ENCODE peak calls at places on chromosome 2, in eight cellular contexts. U is kidney; N is PC-9; P is upper lobe of right lung; V is IMR-90; F is aorta; B is HepG2; G is CD8-positive, alpha-beta T cell. M is an unnamed sample.

GRCh38 chr2:157250836-157251235 is 6.7 kb upstream of the GALNT5 start:
- DNase-seq in U (no peak), N (no peak), P (no peak), V (no peak), F (no peak), B (no peak), G (no peak), M (no peak)

GRCh38 chr2:233343171-233343705 is 11.1 kb upstream of the DGKD start:
- DNase-seq in U (no peak), N (no peak), P (peak), V (no peak), F (no peak), B (no peak), G (no peak), M (no peak)

GRCh38 chr2:44155577-44156446 is 12.9 kb upstream of the PPM1B start:
- DNase-seq in U (no peak), N (no peak), P (no peak), V (peak), F (no peak), B (no peak), G (no peak), M (no peak)

GRCh38 chr2:37156071-37156856 is 516 bp downstream of the EIF2AK2 start:
- DNase-seq in U (no peak), N (peak), P (no peak), V (peak), F (peak), B (peak), G (no peak), M (peak)

GRCh38 chr2:12619975-12620374 is 96.8 kb upstream of the TRIB2 start:
- DNase-seq in U (no peak), N (peak), P (no peak), V (peak), F (peak), B (no peak), G (no peak), M (no peak)

GRCh38 chr2:73963385-73964120 is 21.2 kb upstream of the TET3 start:
- DNase-seq in U (no peak), N (no peak), P (no peak), V (no peak), F (no peak), B (no peak), G (no peak), M (no peak)

GRCh38 chr2:240648155-240648649 is 22.9 kb downstream of the GPR35 start:
- DNase-seq in U (no peak), N (no peak), P (no peak), V (no peak), F (no peak), B (no peak), G (no peak), M (peak)

GRCh38 chr2:144943986-144944385 is 424.1 kb upstream of the ZEB2 start:
- DNase-seq in U (no peak), N (no peak), P (no peak), V (peak), F (no peak), B (no peak), G (no peak), M (no peak)

GRCh38 chr2:25572638-25573037 is 100.7 kb downstream of the DTNB start:
- DNase-seq in U (no peak), N (no peak), P (no peak), V (no peak), F (no peak), B (no peak), G (no peak), M (no peak)

GRCh38 chr2:151946856-151947523 is 118.8 kb upstream of the ARL5A start:
- DNase-seq in U (no peak), N (no peak), P (no peak), V (peak), F (peak), B (peak), G (no peak), M (no peak)

GRCh38 chr2:112181571-112182290 is 43.5 kb downstream of the FBLN7 start:
- DNase-seq in U (no peak), N (no peak), P (no peak), V (no peak), F (no peak), B (no peak), G (peak), M (no peak)

GRCh38 chr2:136116111-136116812 is 1.7 kb downstream of the CXCR4 start:
- DNase-seq in U (peak), N (no peak), P (peak), V (no peak), F (peak), B (no peak), G (peak), M (no peak)

GRCh38 chr2:224155371-224155770 is 116.3 kb upstream of the SERPINE2 start:
- DNase-seq in U (no peak), N (no peak), P (no peak), V (no peak), F (no peak), B (no peak), G (no peak), M (no peak)

GRCh38 chr2:133498166-133498565 is 70.1 kb downstream of the NCKAP5 start:
- DNase-seq in U (no peak), N (no peak), P (no peak), V (no peak), F (no peak), B (no peak), G (no peak), M (no peak)

GRCh38 chr2:146317959-146318358 is 1526.9 kb upstream of the ACVR2A start:
- DNase-seq in U (no peak), N (no peak), P (no peak), V (peak), F (no peak), B (no peak), G (no peak), M (no peak)

GRCh38 chr2:135590594-135591290 is 59.5 kb downstream of the R3HDM1 start:
- DNase-seq in U (no peak), N (no peak), P (no peak), V (no peak), F (no peak), B (no peak), G (no peak), M (no peak)

GRCh38 chr2:236733156-236733555 is 163.5 kb downstream of the ACKR3 start:
- DNase-seq in U (no peak), N (no peak), P (no peak), V (no peak), F (no peak), B (no peak), G (no peak), M (no peak)

GRCh38 chr2:178976351-178976750 is 73.6 kb downstream of the CCDC141 start:
- DNase-seq in U (no peak), N (no peak), P (no peak), V (no peak), F (no peak), B (no peak), G (no peak), M (no peak)

GRCh38 chr2:126381081-126381480 is 274.9 kb upstream of the GYPC start:
- DNase-seq in U (no peak), N (no peak), P (no peak), V (no peak), F (no peak), B (no peak), G (no peak), M (no peak)

GRCh38 chr2:71045841-71046495 is 22.5 kb upstream of the NAGK start:
- DNase-seq in U (no peak), N (no peak), P (no peak), V (no peak), F (no peak), B (no peak), G (no peak), M (no peak)

GRCh38 chr2:5967506-5967905 is 275.3 kb downstream of the SOX11 start:
- DNase-seq in U (no peak), N (no peak), P (no peak), V (no peak), F (no peak), B (no peak), G (no peak), M (no peak)

GRCh38 chr2:69797836-69798465 is 31.5 kb upstream of the GMCL1 start:
- DNase-seq in U (no peak), N (no peak), P (no peak), V (no peak), F (no peak), B (no peak), G (no peak), M (no peak)

GRCh38 chr2:216404010-216404618 is 8.2 kb upstream of the SMARCAL1 start:
- DNase-seq in U (no peak), N (peak), P (no peak), V (peak), F (no peak), B (peak), G (peak), M (no peak)

GRCh38 chr2:149575277-149575676 is 12.3 kb downstream of the MMADHC start:
- DNase-seq in U (no peak), N (no peak), P (no peak), V (no peak), F (no peak), B (no peak), G (no peak), M (no peak)

GRCh38 chr2:148553332-148553887 is 91.1 kb upstream of the EPC2 start:
- DNase-seq in U (no peak), N (no peak), P (no peak), V (no peak), F (no peak), B (no peak), G (no peak), M (no peak)

GRCh38 chr2:43491070-43491639 is 104.7 kb downstream of the THADA start:
- DNase-seq in U (no peak), N (no peak), P (no peak), V (no peak), F (no peak), B (no peak), G (no peak), M (no peak)

GRCh38 chr2:125167820-125168219 is 1142.7 kb downstream of the CNTNAP5 start:
- DNase-seq in U (no peak), N (no peak), P (no peak), V (peak), F (no peak), B (no peak), G (no peak), M (no peak)

GRCh38 chr2:70954886-70955285 is 19.2 kb downstream of the ATP6V1B1 start:
- DNase-seq in U (no peak), N (no peak), P (peak), V (no peak), F (no peak), B (no peak), G (no peak), M (peak)

GRCh38 chr2:225270861-225271260 is 128.6 kb upstream of the NYAP2 start:
- DNase-seq in U (no peak), N (peak), P (no peak), V (peak), F (no peak), B (no peak), G (no peak), M (no peak)

GRCh38 chr2:85501244-85501643 is 37.7 kb upstream of the MAT2A start:
- DNase-seq in U (no peak), N (no peak), P (no peak), V (no peak), F (no peak), B (peak), G (no peak), M (no peak)

GRCh38 chr2:96529376-96530143 is 7.0 kb upstream of the ARID5A start:
- DNase-seq in U (no peak), N (no peak), P (peak), V (no peak), F (peak), B (no peak), G (no peak), M (no peak)

GRCh38 chr2:170713280-170714155 is 1.6 kb upstream of the SP5 start:
- DNase-seq in U (peak), N (peak), P (peak), V (no peak), F (no peak), B (peak), G (no peak), M (no peak)

GRCh38 chr2:170711196-170711773 is 3.9 kb upstream of the SP5 start:
- DNase-seq in U (no peak), N (no peak), P (no peak), V (no peak), F (no peak), B (peak), G (no peak), M (no peak)

GRCh38 chr2:170714156-170715061 is 728 bp upstream of the SP5 start:
- DNase-seq in U (peak), N (peak), P (peak), V (no peak), F (no peak), B (no peak), G (no peak), M (no peak)

GRCh38 chr2:170711774-170712652 is 3.1 kb upstream of the SP5 start:
- DNase-seq in U (no peak), N (peak), P (no peak), V (no peak), F (no peak), B (peak), G (no peak), M (no peak)

GRCh38 chr2:170712653-170713279 is 2.4 kb upstream of the SP5 start:
- DNase-seq in U (no peak), N (no peak), P (no peak), V (no peak), F (no peak), B (no peak), G (no peak), M (no peak)
- H3K4me3 ChIP-seq in U (no peak), N (no peak), P (no peak), V (no peak), F (no peak), B (peak), G (no peak), M (no peak)

GRCh38 chr2:113857454-113857853 is 32.4 kb upstream of the ACTR3 start:
- DNase-seq in U (no peak), N (no peak), P (no peak), V (no peak), F (no peak), B (no peak), G (no peak), M (no peak)

GRCh38 chr2:113854970-113855740 is 34.7 kb upstream of the ACTR3 start:
- DNase-seq in U (no peak), N (no peak), P (no peak), V (no peak), F (no peak), B (no peak), G (no peak), M (no peak)

GRCh38 chr2:113863166-113863565 is 26.7 kb upstream of the ACTR3 start:
- DNase-seq in U (no peak), N (no peak), P (no peak), V (no peak), F (no peak), B (no peak), G (no peak), M (no peak)

GRCh38 chr2:113861740-113862139 is 28.1 kb upstream of the ACTR3 start:
- DNase-seq in U (no peak), N (no peak), P (no peak), V (no peak), F (no peak), B (no peak), G (no peak), M (no peak)

DNA sequence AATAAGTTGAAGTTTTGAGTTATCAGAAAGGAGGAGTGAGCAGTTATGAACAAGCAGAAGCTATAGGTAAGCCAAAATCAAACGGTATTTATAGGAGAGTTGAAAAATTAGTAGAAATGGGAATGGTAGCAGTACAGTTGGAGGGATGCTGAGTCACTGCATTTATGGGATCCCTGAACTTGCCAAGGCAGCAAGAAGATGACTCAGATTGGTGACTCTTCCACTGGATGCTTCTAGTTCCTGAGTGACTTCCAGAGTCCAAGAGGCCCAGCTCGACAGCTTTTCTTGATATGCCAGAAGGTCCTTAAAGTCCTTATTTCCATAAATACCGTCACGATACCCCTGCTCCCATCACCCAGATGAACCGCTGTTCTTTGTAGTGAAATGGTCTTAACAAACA is 31.1 kb upstream of the ACTR3 start:
- DNase-seq in U (no peak), N (peak), P (no peak), V (peak), F (no peak), B (no peak), G (no peak), M (no peak)
- H3K27ac ChIP-seq in U (no peak), N (peak), P (peak), V (peak), F (no peak), B (no peak), G (no peak), M (no peak)

DNA sequence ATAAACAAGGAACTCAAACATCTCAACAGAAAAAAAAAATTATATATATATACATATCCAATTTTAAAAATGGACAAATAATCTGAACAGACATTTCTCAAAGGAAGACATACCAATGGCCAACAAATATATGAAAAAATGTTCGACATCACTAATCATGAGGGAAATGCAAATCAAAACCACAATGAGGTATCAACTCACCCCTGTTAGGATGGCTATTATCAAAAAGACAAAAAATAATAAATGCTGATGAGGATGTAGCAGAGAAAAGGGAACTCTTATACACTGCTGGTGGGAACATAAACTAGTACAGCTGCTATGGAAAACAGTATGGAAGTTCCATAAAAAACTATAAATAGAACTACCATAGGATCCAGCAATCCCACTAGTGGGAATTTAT is 46.1 kb downstream of the CLASP1 start:
- DNase-seq in U (no peak), N (no peak), P (no peak), V (no peak), F (no peak), B (no peak), G (no peak), M (no peak)
- H3K4me3 ChIP-seq in U (no peak), N (no peak), P (no peak), V (no peak), F (no peak), B (no peak), G (no peak), M (no peak)

GRCh38 chr2:167783266-167784070 is 463.9 kb downstream of the STK39 start:
- DNase-seq in U (peak), N (no peak), P (no peak), V (peak), F (no peak), B (no peak), G (no peak), M (no peak)
- H3K27ac ChIP-seq in U (no peak), N (no peak), P (no peak), V (no peak), F (no peak), B (no peak), G (no peak), M (no peak)

GRCh38 chr2:67565761-67566160 is 168.6 kb downstream of the ETAA1 start:
- DNase-seq in U (no peak), N (no peak), P (no peak), V (peak), F (peak), B (no peak), G (no peak), M (no peak)

GRCh38 chr2:67566958-67567635 is 170.0 kb downstream of the ETAA1 start:
- DNase-seq in U (no peak), N (no peak), P (no peak), V (peak), F (no peak), B (no peak), G (no peak), M (no peak)

GRCh38 chr2:67567866-67568265 is 170.7 kb downstream of the ETAA1 start:
- DNase-seq in U (no peak), N (no peak), P (no peak), V (peak), F (no peak), B (no peak), G (no peak), M (no peak)

GRCh38 chr2:67564626-67565025 is 167.5 kb downstream of the ETAA1 start:
- DNase-seq in U (no peak), N (no peak), P (no peak), V (no peak), F (no peak), B (no peak), G (no peak), M (no peak)

DNA sequence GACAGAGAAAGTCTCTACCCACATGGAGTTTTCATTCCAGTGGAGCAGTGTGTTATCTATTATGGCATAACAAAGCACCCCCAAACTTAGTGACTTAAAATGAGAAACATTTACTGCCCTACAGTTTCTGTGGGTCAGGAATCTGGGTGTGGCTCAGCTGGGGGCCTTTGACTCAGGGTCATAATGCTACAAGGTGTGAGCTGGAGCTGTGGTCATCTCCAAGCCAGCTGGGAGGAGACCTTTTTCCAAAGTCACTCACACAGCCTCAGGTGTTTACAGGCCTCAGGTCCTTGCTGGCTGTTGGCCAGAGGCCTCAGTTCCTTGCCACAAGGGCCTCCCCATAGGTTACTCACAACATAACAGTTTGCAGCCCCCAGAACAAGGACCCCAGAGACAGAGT is 169.2 kb downstream of the ETAA1 start:
- DNase-seq in U (no peak), N (no peak), P (no peak), V (no peak), F (no peak), B (no peak), G (no peak), M (no peak)
- H3K4me3 ChIP-seq in U (no peak), N (no peak), P (no peak), V (no peak), F (no peak), B (no peak), G (no peak), M (no peak)

DNA sequence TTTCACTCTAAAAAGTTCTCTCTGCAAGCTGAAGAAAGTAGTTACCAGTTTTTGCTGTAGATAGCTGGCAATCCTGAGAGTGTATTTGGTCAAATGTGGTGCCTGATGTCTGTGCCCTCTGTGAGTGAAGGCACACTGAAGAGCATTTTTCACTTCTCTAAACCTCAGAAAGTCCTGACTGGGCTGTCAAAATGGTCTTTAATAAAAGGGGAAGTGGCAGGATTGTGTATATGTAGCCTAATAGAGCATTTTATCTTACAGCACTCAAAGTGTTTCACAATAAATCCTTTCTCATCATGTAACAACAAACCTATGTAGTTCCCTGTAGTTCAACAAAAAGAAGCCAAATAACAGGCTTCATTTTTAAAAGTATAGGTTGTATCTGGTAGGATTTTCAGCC is 1552.3 kb upstream of the SLC39A10 start:
- DNase-seq in U (no peak), N (no peak), P (no peak), V (no peak), F (no peak), B (no peak), G (no peak), M (no peak)
- H3K27ac ChIP-seq in U (no peak), N (no peak), P (no peak), V (no peak), F (no peak), B (no peak), G (no peak), M (no peak)

GRCh38 chr2:201675454-201675853 is 23.0 kb downstream of the MPP4 start:
- DNase-seq in U (no peak), N (no peak), P (no peak), V (no peak), F (no peak), B (no peak), G (no peak), M (no peak)
- H3K4me3 ChIP-seq in U (no peak), N (no peak), P (no peak), V (no peak), F (no peak), B (no peak), G (no peak), M (no peak)

GRCh38 chr2:18092760-18093159 is 214.3 kb downstream of the KCNS3 start:
- DNase-seq in U (no peak), N (no peak), P (no peak), V (no peak), F (no peak), B (no peak), G (no peak), M (no peak)
- H3K27ac ChIP-seq in U (no peak), N (no peak), P (no peak), V (no peak), F (no peak), B (no peak), G (no peak), M (no peak)